ENCODE peak calls at places on chromosomes 16 and 17, in four cellular contexts. H is WTC11, O is HepG2, M is GM12878. N is an unnamed sample.

GRCh38 chr16:87443031-87443430 is 49.8 kb downstream of the ZCCHC14 start:
- DNase-seq in H (no peak), O (no peak), M (no peak), N (no peak)

GRCh38 chr16:15043344-15043743 is 12.5 kb downstream of the NTAN1 start:
- DNase-seq in M (no peak), O (no peak), H (no peak), N (no peak)

GRCh38 chr17:19238167-19238505 is 970 bp downstream of the EPN2 start:
- DNase-seq in H (peak; percentile 38), O (no peak), M (no peak), N (no peak)

GRCh38 chr16:79784007-79784406 is 183.5 kb upstream of the MAF start:
- DNase-seq in H (no peak), O (no peak), M (no peak), N (no peak)

GRCh38 chr17:50626037-50626574 is 8.6 kb upstream of the ABCC3 start:
- DNase-seq in M (no peak), H (peak; percentile 88), O (peak; percentile 84), N (peak; percentile 81)

GRCh38 chr16:64269756-64270155 is 852.1 kb downstream of the CDH11 start:
- DNase-seq in O (no peak), M (no peak), H (no peak), N (no peak)

GRCh38 chr17:66964930-66965800 is 658 bp downstream of the CACNG4 start:
- DNase-seq in M (no peak), O (no peak), H (peak; percentile 84), N (peak; percentile 33)

GRCh38 chr17:51365090-51365489 is 104.7 kb downstream of the UTP18 start:
- DNase-seq in O (no peak), H (no peak), M (no peak), N (peak; percentile 64)

GRCh38 chr17:66076546-66077190 is 115.3 kb downstream of the CEP112 start:
- DNase-seq in M (no peak), H (no peak), O (no peak), N (no peak)

GRCh38 chr17:7321466-7321865 is 6.3 kb upstream of the GPS2 start:
- DNase-seq in M (no peak), O (no peak), H (no peak), N (no peak)

GRCh38 chr17:2173005-2173404 is 118.1 kb downstream of the HIC1 start:
- DNase-seq in O (no peak), H (no peak), M (no peak), N (no peak)

GRCh38 chr16:74563828-74564263 is 43.1 kb downstream of the GLG1 start:
- DNase-seq in H (no peak), M (no peak), O (no peak), N (peak; percentile 20)

GRCh38 chr17:74759243-74759801 is 10.9 kb downstream of the NHERF1 start:
- DNase-seq in H (no peak), M (no peak), O (no peak), N (no peak)

GRCh38 chr17:28842282-28843012 is at the start of gene FAM222B:
- DNase-seq in H (peak; percentile 89), O (peak; percentile 79), M (peak; percentile 51), N (peak; percentile 99)

GRCh38 chr17:61203765-61204164 is 195.9 kb upstream of the TBX2 start:
- DNase-seq in M (no peak), O (no peak), H (no peak), N (no peak)

GRCh38 chr16:677306-678190 is 2.1 kb downstream of the RHBDL1 start:
- DNase-seq in M (no peak), O (no peak), H (peak; percentile 74), N (no peak)

GRCh38 chr16:70576431-70577255 is 53.0 kb downstream of the SF3B3 start:
- DNase-seq in H (no peak), O (peak; percentile 28), M (peak; percentile 62), N (no peak)

GRCh38 chr17:14373587-14374259 is 72.8 kb downstream of the HS3ST3B1 start:
- DNase-seq in M (no peak), O (peak; percentile 93), H (no peak), N (no peak)

GRCh38 chr16:67163164-67163902 is 1.2 kb upstream of the HSF4 start:
- DNase-seq in O (no peak), H (peak; percentile 56), M (no peak), N (no peak)

GRCh38 chr16:77285676-77286075 is 86.5 kb downstream of the SYCE1L start:
- DNase-seq in H (no peak), O (no peak), M (no peak), N (no peak)

GRCh38 chr17:49853470-49854015 is 5.7 kb upstream of the TAC4 start:
- DNase-seq in H (no peak), M (no peak), O (no peak), N (peak; percentile 21)

GRCh38 chr17:992933-993332 is 4.0 kb upstream of the TIMM22 start:
- DNase-seq in O (no peak), H (no peak), M (no peak), N (no peak)

GRCh38 chr17:29726721-29727252 is 104.1 kb upstream of the CORO6 start:
- DNase-seq in H (no peak), M (peak; percentile 55), O (no peak), N (peak; percentile 52)

GRCh38 chr17:2070241-2071023 is 15.5 kb downstream of the HIC1 start:
- DNase-seq in M (peak; percentile 96), O (no peak), H (peak; percentile 58), N (no peak)

GRCh38 chr17:82282239-82283207 is 9.0 kb upstream of the CSNK1D start:
- DNase-seq in O (no peak), H (no peak), M (no peak), N (no peak)

GRCh38 chr17:82278786-82279379 is 5.4 kb upstream of the CSNK1D start:
- DNase-seq in M (no peak), H (no peak), O (no peak), N (no peak)

GRCh38 chr17:82281502-82282238 is 8.2 kb upstream of the CSNK1D start:
- DNase-seq in M (peak; percentile 30), H (no peak), O (no peak), N (no peak)

GRCh38 chr17:82280537-82280936 is 7.0 kb upstream of the CSNK1D start:
- DNase-seq in O (no peak), M (no peak), H (no peak), N (no peak)

DNA sequence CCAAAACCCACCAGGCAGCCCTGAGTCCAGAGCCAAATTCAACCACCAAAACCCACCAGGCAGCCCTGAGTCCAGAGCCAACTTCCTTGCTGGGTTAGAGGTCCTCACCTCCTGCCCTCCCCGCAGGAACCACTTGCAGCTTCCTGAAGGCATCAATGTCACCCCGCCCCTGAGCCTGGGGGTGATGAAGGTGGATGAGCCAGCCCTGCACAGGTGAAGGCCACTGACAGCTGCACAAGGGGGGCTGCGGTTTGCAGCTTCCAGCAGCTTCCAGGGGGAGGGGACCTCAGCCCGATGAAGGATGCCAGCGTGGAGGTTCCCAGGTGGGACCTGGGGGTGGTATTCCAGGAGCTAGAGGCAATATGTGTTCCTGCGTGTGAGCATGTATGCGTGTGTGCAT is 7.6 kb upstream of the CSNK1D start:
- DNase-seq in O (no peak), H (no peak), M (no peak), N (no peak)
- TF ChIP-seq CREM in O (no peak), H (no peak), M (no peak), N (no peak)

GRCh38 chr16:6177781-6178180 is 1080.2 kb upstream of the EEF2KMT start:
- DNase-seq in M (no peak), O (no peak), H (no peak), N (no peak)
- TF ChIP-seq CREM in M (no peak), O (no peak), H (no peak), N (no peak)

GRCh38 chr16:31531096-31531495 is 3.4 kb downstream of the AHSP start:
- DNase-seq in M (no peak), H (no peak), O (no peak), N (no peak)

GRCh38 chr16:31529398-31530312 is 2.0 kb downstream of the AHSP start:
- DNase-seq in O (no peak), H (peak; percentile 33), M (no peak), N (peak; percentile 50)

GRCh38 chr16:31527617-31528287 is at the start of gene AHSP:
- DNase-seq in O (no peak), M (no peak), H (no peak), N (peak; percentile 70)

GRCh38 chr16:31530405-31530804 is 2.7 kb downstream of the AHSP start:
- DNase-seq in O (no peak), M (no peak), H (no peak), N (no peak)

DNA sequence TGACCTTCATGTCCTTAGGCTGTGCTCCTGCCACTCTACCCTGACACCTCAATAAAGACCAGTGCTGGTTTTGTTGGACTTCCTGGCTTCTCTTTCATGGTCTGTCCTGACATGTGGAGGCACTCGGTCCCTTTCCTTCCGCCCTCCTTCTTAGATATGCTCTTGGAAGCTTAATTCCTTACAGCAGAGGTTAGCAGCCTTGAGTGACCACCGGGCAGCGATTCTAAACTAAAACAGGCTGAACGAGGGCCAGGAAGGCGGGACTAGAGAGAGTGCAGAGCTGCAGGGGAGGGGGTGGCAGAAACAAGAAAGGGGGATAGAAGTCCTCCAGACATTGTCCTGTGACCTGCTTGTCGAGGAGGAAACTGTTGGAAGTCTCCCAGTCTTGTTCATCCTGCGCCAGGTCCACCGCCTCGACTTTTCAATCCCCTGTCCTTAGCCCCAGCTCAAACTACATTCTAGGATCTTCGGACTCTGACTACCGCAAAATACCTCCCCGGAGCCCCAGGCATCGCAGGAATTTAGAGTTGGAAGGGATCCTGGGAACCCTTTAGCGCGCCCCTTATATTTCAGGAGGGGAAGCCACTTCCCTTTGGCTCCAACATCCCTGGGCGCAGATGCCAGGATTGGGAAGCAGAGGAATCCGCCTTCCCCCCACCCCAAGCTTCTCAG is 1.2 kb downstream of the AHSP start:
- DNase-seq in O (no peak), H (peak; percentile 34), M (no peak), N (no peak)
- TF ChIP-seq CREM in O (no peak), H (no peak), M (no peak), N (no peak)

GRCh38 chr17:77382356-77382911 is 241.7 kb downstream of the SEC14L1 start:
- DNase-seq in M (no peak), H (no peak), O (peak; percentile 45), N (no peak)
- TF ChIP-seq CREM in M (no peak), H (no peak), O (no peak), N (no peak)

GRCh38 chr17:68399638-68400403 is 57.5 kb downstream of the WIPI1 start:
- DNase-seq in O (no peak), H (no peak), M (no peak), N (no peak)
- TF ChIP-seq CREM in O (no peak), H (no peak), M (no peak), N (no peak)

N was measured in K562.